ENCODE peak calls at places on chromosome 21, in five cellular contexts. One of them, this sample, is unnamed.

GRCh38 chr21:37636152-37636860 is 269.7 kb downstream of the DYRK1A start:
- DNase-seq in Peyer's patch: no peak
- DNase-seq in adipocyte: peak; percentile 84
- DNase-seq in astrocyte: peak; percentile 66
- DNase-seq in fibroblast of lung: peak; percentile 38
- DNase-seq in this sample: no peak

GRCh38 chr21:41763398-41763931 is 3.4 kb downstream of the RIPK4 start:
- DNase-seq in fibroblast of lung: no peak
- DNase-seq in Peyer's patch: peak; percentile 42
- DNase-seq in adipocyte: no peak
- DNase-seq in astrocyte: no peak
- DNase-seq in this sample: no peak

GRCh38 chr21:33984021-33984481 is 68.4 kb upstream of the ATP5PO start:
- DNase-seq in Peyer's patch: no peak
- DNase-seq in fibroblast of lung: no peak
- DNase-seq in astrocyte: no peak
- DNase-seq in adipocyte: no peak
- DNase-seq in this sample: no peak

GRCh38 chr21:40487406-40487805 is 359.6 kb downstream of the DSCAM start:
- DNase-seq in fibroblast of lung: no peak
- DNase-seq in adipocyte: no peak
- DNase-seq in astrocyte: no peak
- DNase-seq in Peyer's patch: no peak
- DNase-seq in this sample: no peak

GRCh38 chr21:33301632-33302002 is 23.2 kb upstream of the IFNAR1 start:
- DNase-seq in Peyer's patch: no peak
- DNase-seq in astrocyte: no peak
- DNase-seq in fibroblast of lung: no peak
- DNase-seq in adipocyte: no peak
- DNase-seq in this sample: no peak

GRCh38 chr21:44666401-44667320 is at the start of gene KRTAP12-2:
- DNase-seq in adipocyte: no peak
- DNase-seq in fibroblast of lung: no peak
- DNase-seq in Peyer's patch: no peak
- DNase-seq in astrocyte: no peak
- DNase-seq in this sample: no peak

GRCh38 chr21:29289317-29289716 is 9.4 kb upstream of the BACH1 start:
- DNase-seq in adipocyte: no peak
- DNase-seq in astrocyte: no peak
- DNase-seq in Peyer's patch: no peak
- DNase-seq in fibroblast of lung: no peak
- DNase-seq in this sample: no peak

GRCh38 chr21:29376556-29376955 is 77.8 kb downstream of the BACH1 start:
- DNase-seq in fibroblast of lung: peak; percentile 29
- DNase-seq in adipocyte: no peak
- DNase-seq in Peyer's patch: no peak
- DNase-seq in astrocyte: no peak
- DNase-seq in this sample: peak; percentile 55

GRCh38 chr21:42478504-42478903 is 17.5 kb downstream of the RSPH1 start:
- DNase-seq in Peyer's patch: no peak
- DNase-seq in adipocyte: no peak
- DNase-seq in astrocyte: no peak
- DNase-seq in fibroblast of lung: no peak
- DNase-seq in this sample: no peak

GRCh38 chr21:18354947-18355346 is 48.6 kb downstream of the TMPRSS15 start:
- DNase-seq in astrocyte: peak; percentile 12
- DNase-seq in adipocyte: no peak
- DNase-seq in Peyer's patch: no peak
- DNase-seq in fibroblast of lung: no peak
- DNase-seq in this sample: no peak

GRCh38 chr21:14306143-14306907 is 76.6 kb downstream of the HSPA13 start:
- DNase-seq in Peyer's patch: no peak
- DNase-seq in astrocyte: no peak
- DNase-seq in fibroblast of lung: peak; percentile 18
- DNase-seq in adipocyte: peak; percentile 44
- DNase-seq in this sample: no peak

GRCh38 chr21:39911792-39912191 is 44.6 kb downstream of the PCP4 start:
- DNase-seq in adipocyte: no peak
- DNase-seq in Peyer's patch: no peak
- DNase-seq in fibroblast of lung: no peak
- DNase-seq in astrocyte: no peak
- DNase-seq in this sample: no peak

GRCh38 chr21:15831497-15831896 is 101.7 kb downstream of the USP25 start:
- DNase-seq in Peyer's patch: no peak
- DNase-seq in adipocyte: no peak
- DNase-seq in fibroblast of lung: no peak
- DNase-seq in astrocyte: no peak
- DNase-seq in this sample: no peak
- H3K36me3 ChIP-seq in Peyer's patch: peaks cover 34% of the 10 kb centered on the region
- H3K36me3 ChIP-seq in adipocyte: peaks cover 57% of the 10 kb centered on the region
- H3K36me3 ChIP-seq in fibroblast of lung: peaks cover 6% of the 10 kb centered on the region
- H3K36me3 ChIP-seq in astrocyte: peaks cover 7% of the 10 kb centered on the region
- H3K36me3 ChIP-seq in this sample: peaks cover 26% of the 10 kb centered on the region

GRCh38 chr21:31801551-31802234 is 69.8 kb upstream of the SCAF4 start:
- DNase-seq in fibroblast of lung: no peak
- DNase-seq in adipocyte: no peak
- DNase-seq in Peyer's patch: no peak
- DNase-seq in astrocyte: no peak
- DNase-seq in this sample: no peak

GRCh38 chr21:31803039-31804007 is 69.5 kb upstream of the HUNK start:
- DNase-seq in adipocyte: no peak
- DNase-seq in Peyer's patch: no peak
- DNase-seq in fibroblast of lung: no peak
- DNase-seq in astrocyte: no peak
- DNase-seq in this sample: no peak

GRCh38 chr21:31795992-31796391 is 64.1 kb upstream of the SCAF4 start:
- DNase-seq in fibroblast of lung: no peak
- DNase-seq in Peyer's patch: no peak
- DNase-seq in astrocyte: no peak
- DNase-seq in adipocyte: no peak
- DNase-seq in this sample: no peak

GRCh38 chr21:31802331-31802730 is 70.4 kb upstream of the SCAF4 start:
- DNase-seq in Peyer's patch: no peak
- DNase-seq in adipocyte: no peak
- DNase-seq in astrocyte: no peak
- DNase-seq in fibroblast of lung: no peak
- DNase-seq in this sample: no peak

GRCh38 chr21:31798842-31799691 is 67.1 kb upstream of the SCAF4 start:
- DNase-seq in Peyer's patch: no peak
- DNase-seq in adipocyte: peak; percentile 36
- DNase-seq in fibroblast of lung: no peak
- DNase-seq in astrocyte: peak; percentile 13
- DNase-seq in this sample: no peak
- H3K27me3 ChIP-seq in Peyer's patch: no peaks in the 10 kb centered on the region
- H3K27me3 ChIP-seq in adipocyte: peaks cover 3% of the 10 kb centered on the region
- H3K27me3 ChIP-seq in fibroblast of lung: no peaks in the 10 kb centered on the region
- H3K27me3 ChIP-seq in astrocyte: no peaks in the 10 kb centered on the region
- H3K27me3 ChIP-seq in this sample: no peaks in the 10 kb centered on the region

DNA sequence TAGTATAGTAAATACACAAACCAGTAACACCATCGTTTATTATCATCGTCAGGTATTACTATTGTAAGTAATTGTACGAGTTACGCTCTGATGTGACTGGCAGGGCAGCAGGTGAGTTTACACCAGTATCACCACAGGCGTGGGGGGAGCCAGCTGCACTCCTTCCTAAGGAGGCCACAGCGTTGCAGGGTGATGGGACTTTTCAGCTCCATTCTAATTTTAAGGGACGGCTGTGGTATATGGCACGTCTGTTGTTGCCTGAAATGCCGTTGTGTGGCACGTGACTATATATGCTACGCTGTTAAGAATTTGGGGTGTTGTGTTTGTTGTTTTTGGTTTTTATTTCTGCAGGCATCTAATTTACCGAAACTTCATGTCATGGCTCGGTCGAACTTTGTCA is 164.8 kb upstream of the COL6A1 start:
- DNase-seq in Peyer's patch: no peak
- DNase-seq in astrocyte: no peak
- DNase-seq in fibroblast of lung: no peak
- DNase-seq in adipocyte: no peak
- DNase-seq in this sample: no peak
- H3K4me1 ChIP-seq in Peyer's patch: no peaks in the 10 kb centered on the region
- H3K4me1 ChIP-seq in astrocyte: peaks cover 24% of the 10 kb centered on the region
- H3K4me1 ChIP-seq in fibroblast of lung: no peaks in the 10 kb centered on the region
- H3K4me1 ChIP-seq in adipocyte: peaks cover 26% of the 10 kb centered on the region
- H3K4me1 ChIP-seq in this sample: peaks cover 7% of the 10 kb centered on the region

DNA sequence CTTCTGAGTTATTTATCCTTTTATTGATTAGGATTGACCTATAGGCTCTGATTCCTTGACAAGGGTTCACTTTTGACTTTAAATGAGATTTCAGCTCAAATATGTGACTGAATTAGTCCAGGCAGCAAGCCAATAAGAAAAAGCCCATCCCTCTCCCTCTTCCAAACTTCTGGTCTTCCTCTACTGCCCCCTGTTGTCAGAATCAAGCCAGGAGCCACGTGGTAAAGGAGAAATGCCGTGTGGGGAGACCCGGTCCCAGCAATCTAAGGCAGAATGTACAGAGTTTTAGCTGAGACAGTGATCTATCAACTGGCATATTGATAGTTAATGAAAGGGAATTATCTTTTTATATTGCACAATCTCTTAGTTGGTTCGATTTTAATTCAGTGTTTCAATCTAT is 5.2 kb downstream of the ADAMTS5 start:
- DNase-seq in Peyer's patch: no peak
- DNase-seq in adipocyte: no peak
- DNase-seq in fibroblast of lung: no peak
- DNase-seq in astrocyte: no peak
- DNase-seq in this sample: peak; percentile 1
- H3K36me3 ChIP-seq in Peyer's patch: no peaks in the 10 kb centered on the region
- H3K36me3 ChIP-seq in adipocyte: peaks cover 47% of the 10 kb centered on the region
- H3K36me3 ChIP-seq in fibroblast of lung: no peaks in the 10 kb centered on the region
- H3K36me3 ChIP-seq in astrocyte: no peaks in the 10 kb centered on the region
- H3K36me3 ChIP-seq in this sample: no peaks in the 10 kb centered on the region

This sample was measured in CD4-positive, alpha-beta memory T cell.